ENCODE peak calls at places on chromosomes 12 and 14, in six cellular contexts. Y, U, V, Z, L and R are unnamed samples.

GRCh38 chr14:105201928-105202513 is 20.9 kb upstream of the NUDT14 start:
- DNase-seq in Y (no peak), U (no peak), V (no peak), Z (peak), L (no peak), R (no peak)

GRCh38 chr12:69091447-69092022 is 147.8 kb upstream of the CPSF6 start:
- DNase-seq in Y (no peak), U (no peak), V (no peak), Z (no peak), L (no peak), R (no peak)

GRCh38 chr12:127926004-127926403 is 341.0 kb upstream of the TMEM132C start:
- DNase-seq in Y (no peak), U (no peak), V (peak), Z (no peak), L (no peak), R (no peak)

GRCh38 chr12:89051065-89051677 is 301.1 kb downstream of the DUSP6 start:
- DNase-seq in Y (peak), U (peak), V (no peak), Z (no peak), L (no peak), R (no peak)

GRCh38 chr12:112121780-112122565 is 3.4 kb upstream of the TRAFD1 start:
- DNase-seq in Y (no peak), U (peak), V (peak), Z (no peak), L (peak), R (peak)

GRCh38 chr14:24310666-24311604 is at the start of gene LTB4R:
- DNase-seq in Y (peak), U (no peak), V (peak), Z (peak), L (peak), R (peak)

GRCh38 chr12:120651821-120652220 is 11.4 kb downstream of the CABP1 start:
- DNase-seq in Y (no peak), U (no peak), V (no peak), Z (no peak), L (no peak), R (peak)

GRCh38 chr14:71597955-71598659 is 334.1 kb upstream of the RGS6 start:
- DNase-seq in Y (no peak), U (no peak), V (no peak), Z (no peak), L (no peak), R (no peak)

GRCh38 chr14:90451953-90452352 is 55.1 kb downstream of the CALM1 start:
- DNase-seq in Y (no peak), U (no peak), V (no peak), Z (no peak), L (no peak), R (no peak)

GRCh38 chr12:104985206-104985605 is 910 bp upstream of the NOPCHAP1 start:
- DNase-seq in Y (no peak), U (no peak), V (no peak), Z (no peak), L (no peak), R (no peak)

GRCh38 chr12:106581543-106582263 is 1.1 kb upstream of the RFX4 start:
- DNase-seq in Y (peak), U (no peak), V (no peak), Z (no peak), L (no peak), R (peak)

GRCh38 chr12:66638666-66639065 is 40.2 kb downstream of the GRIP1 start:
- DNase-seq in Y (no peak), U (no peak), V (no peak), Z (no peak), L (no peak), R (no peak)

GRCh38 chr12:107884769-107885694 is 110.5 kb downstream of the ASCL4 start:
- DNase-seq in Y (peak), U (peak), V (peak), Z (no peak), L (no peak), R (peak)

GRCh38 chr12:54421175-54421872 is 2.3 kb upstream of the ITGA5 start:
- DNase-seq in Y (no peak), U (peak), V (no peak), Z (no peak), L (peak), R (no peak)

GRCh38 chr14:36655963-36656768 is 5.5 kb upstream of the PAX9 start:
- DNase-seq in Y (peak), U (no peak), V (no peak), Z (no peak), L (no peak), R (peak)

GRCh38 chr12:123573870-123574269 is 10.5 kb upstream of the TMED2 start:
- DNase-seq in Y (no peak), U (no peak), V (no peak), Z (no peak), L (no peak), R (no peak)

GRCh38 chr14:68658029-68658509 is 134.8 kb downstream of the ZFP36L1 start:
- DNase-seq in Y (no peak), U (no peak), V (no peak), Z (no peak), L (no peak), R (no peak)

GRCh38 chr12:6039894-6040601 is 84.4 kb downstream of the VWF start:
- DNase-seq in Y (peak), U (peak), V (peak), Z (no peak), L (no peak), R (peak)

GRCh38 chr14:76953196-76953945 is 75.1 kb downstream of the IRF2BPL start:
- DNase-seq in Y (no peak), U (peak), V (peak), Z (no peak), L (peak), R (peak)

GRCh38 chr14:70871863-70872677 is 35.2 kb upstream of the PCNX1 start:
- DNase-seq in Y (no peak), U (no peak), V (no peak), Z (no peak), L (no peak), R (no peak)

GRCh38 chr14:88258026-88258425 is 65.0 kb downstream of the KCNK10 start:
- DNase-seq in Y (no peak), U (no peak), V (no peak), Z (no peak), L (no peak), R (no peak)

GRCh38 chr12:30631710-30632109 is 64.0 kb downstream of the IPO8 start:
- DNase-seq in Y (no peak), U (no peak), V (no peak), Z (no peak), L (peak), R (no peak)

GRCh38 chr12:92739099-92739498 is 36.3 kb downstream of the PLEKHG7 start:
- DNase-seq in Y (no peak), U (no peak), V (no peak), Z (no peak), L (no peak), R (no peak)

GRCh38 chr12:24600559-24600958 is 348.3 kb downstream of the BCAT1 start:
- DNase-seq in Y (no peak), U (no peak), V (no peak), Z (no peak), L (no peak), R (no peak)

GRCh38 chr14:93709249-93709648 is 79.0 kb downstream of the PRIMA1 start:
- DNase-seq in Y (no peak), U (no peak), V (no peak), Z (no peak), L (no peak), R (no peak)

GRCh38 chr12:51598156-51598555 is 7.1 kb downstream of the SCN8A start:
- DNase-seq in Y (no peak), U (no peak), V (no peak), Z (no peak), L (no peak), R (no peak)

GRCh38 chr14:98018626-98019025 is 1221.4 kb downstream of the VRK1 start:
- DNase-seq in Y (no peak), U (no peak), V (no peak), Z (no peak), L (no peak), R (no peak)

GRCh38 chr14:74697543-74697942 is 15.3 kb downstream of the AREL1 start:
- DNase-seq in Y (no peak), U (no peak), V (no peak), Z (no peak), L (no peak), R (no peak)